ENCODE peak calls at places on chromosomes 16 and 17, in four cellular contexts. One of them, this sample, is unnamed.

GRCh38 chr16:89613101-89613953 is at the start of gene DPEP1:
- DNase-seq in ovary: no peak
- DNase-seq in AG09309: no peak
- DNase-seq in lower leg skin: no peak
- DNase-seq in this sample: no peak

GRCh38 chr17:64783556-64784352 is 121.6 kb upstream of the SMURF2 start:
- DNase-seq in ovary: no peak
- DNase-seq in AG09309: no peak
- DNase-seq in lower leg skin: no peak
- DNase-seq in this sample: peak

GRCh38 chr17:44543905-44544523 is 13.3 kb upstream of the FZD2 start:
- DNase-seq in ovary: no peak
- DNase-seq in AG09309: no peak
- DNase-seq in lower leg skin: no peak
- DNase-seq in this sample: no peak

GRCh38 chr17:9356488-9356911 is 219.1 kb downstream of the STX8 start:
- DNase-seq in ovary: no peak
- DNase-seq in AG09309: no peak
- DNase-seq in lower leg skin: peak
- DNase-seq in this sample: peak

GRCh38 chr17:6913608-6914443 is 82.0 kb upstream of the ALOX12 start:
- DNase-seq in ovary: peak
- DNase-seq in AG09309: no peak
- DNase-seq in lower leg skin: peak
- DNase-seq in this sample: peak

GRCh38 chr17:34703533-34703932 is 124.2 kb downstream of the TMEM132E start:
- DNase-seq in ovary: no peak
- DNase-seq in AG09309: no peak
- DNase-seq in lower leg skin: no peak
- DNase-seq in this sample: no peak

GRCh38 chr17:46851029-46851741 is at the start of gene WNT9B:
- DNase-seq in ovary: no peak
- DNase-seq in AG09309: no peak
- DNase-seq in lower leg skin: no peak
- DNase-seq in this sample: peak

GRCh38 chr16:84599528-84600202 is 18.2 kb downstream of the COTL1 start:
- DNase-seq in ovary: peak
- DNase-seq in AG09309: peak
- DNase-seq in lower leg skin: peak
- DNase-seq in this sample: peak

GRCh38 chr16:3461120-3461519 is 17.6 kb downstream of the NAA60 start:
- DNase-seq in ovary: no peak
- DNase-seq in AG09309: no peak
- DNase-seq in lower leg skin: no peak
- DNase-seq in this sample: peak

GRCh38 chr17:75009139-75009724 is 3.2 kb upstream of the MRPL58 start:
- DNase-seq in ovary: no peak
- DNase-seq in AG09309: no peak
- DNase-seq in lower leg skin: no peak
- DNase-seq in this sample: no peak

GRCh38 chr17:72387487-72387886 is 266.7 kb downstream of the SOX9 start:
- DNase-seq in ovary: no peak
- DNase-seq in AG09309: peak
- DNase-seq in lower leg skin: no peak
- DNase-seq in this sample: no peak

GRCh38 chr17:37828313-37829124 is 83.7 kb upstream of the HNF1B start:
- DNase-seq in ovary: no peak
- DNase-seq in AG09309: no peak
- DNase-seq in lower leg skin: no peak
- DNase-seq in this sample: peak

DNA sequence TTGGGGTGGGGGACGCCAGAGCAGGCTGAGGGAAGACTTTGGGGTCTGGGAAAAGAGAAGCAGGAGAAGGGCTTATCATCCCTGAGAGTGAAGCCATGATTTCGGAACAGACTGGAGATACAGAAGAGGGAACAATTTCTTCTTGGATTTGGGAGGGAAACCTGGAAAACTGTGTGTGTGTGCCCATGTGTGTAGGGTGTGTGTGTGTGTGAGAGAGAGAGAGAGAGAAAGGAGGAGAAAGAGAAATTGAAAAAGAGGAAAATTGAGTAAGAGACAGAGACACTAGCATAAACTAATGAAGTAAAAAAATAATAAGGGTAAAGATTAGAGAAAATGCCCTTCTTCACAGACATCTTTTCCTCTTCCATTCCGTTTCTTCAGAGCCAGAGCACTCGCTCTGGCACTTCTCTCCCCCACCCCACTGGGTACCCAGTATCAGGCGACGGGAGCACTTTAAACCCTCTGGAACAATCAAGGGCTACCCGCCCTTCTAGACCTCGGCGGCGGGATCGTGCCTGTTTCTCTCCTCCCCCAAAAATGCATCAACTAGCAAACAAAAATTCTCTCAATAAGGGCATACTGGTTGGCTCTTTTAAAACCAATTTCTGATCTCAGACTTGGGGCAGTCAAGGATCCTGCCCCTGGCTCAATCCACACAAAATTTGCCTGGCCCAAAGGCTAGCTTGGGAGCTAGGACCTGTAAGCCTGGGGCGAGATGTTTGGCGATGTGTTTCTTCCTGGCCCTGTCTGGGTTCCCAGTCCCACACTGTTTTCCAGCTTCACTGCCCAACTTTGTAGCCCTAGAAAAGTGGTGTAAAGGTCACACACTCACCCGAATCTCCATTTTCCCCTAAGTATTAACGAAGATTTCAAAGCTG is 14.1 kb upstream of the HOXB2 start:
- DNase-seq in ovary: no peak
- DNase-seq in AG09309: no peak
- DNase-seq in lower leg skin: no peak
- DNase-seq in this sample: no peak
- H3K4me3 ChIP-seq in ovary: no peak
- H3K4me3 ChIP-seq in AG09309: no peak
- H3K4me3 ChIP-seq in lower leg skin: no peak
- H3K4me3 ChIP-seq in this sample: no peak

GRCh38 chr16:67156146-67156844 is 3.4 kb downstream of the TRADD start:
- DNase-seq in ovary: no peak
- DNase-seq in AG09309: no peak
- DNase-seq in lower leg skin: no peak
- DNase-seq in this sample: no peak

GRCh38 chr16:67157106-67157748 is 2.5 kb downstream of the TRADD start:
- DNase-seq in ovary: no peak
- DNase-seq in AG09309: no peak
- DNase-seq in lower leg skin: no peak
- DNase-seq in this sample: no peak

GRCh38 chr16:67158637-67159600 is 790 bp downstream of the TRADD start:
- DNase-seq in ovary: no peak
- DNase-seq in AG09309: no peak
- DNase-seq in lower leg skin: no peak
- DNase-seq in this sample: peak

GRCh38 chr16:67155305-67156145 is 4.2 kb downstream of the TRADD start:
- DNase-seq in ovary: peak
- DNase-seq in AG09309: no peak
- DNase-seq in lower leg skin: no peak
- DNase-seq in this sample: peak

GRCh38 chr16:67157892-67158635 is 1.6 kb downstream of the TRADD start:
- DNase-seq in ovary: no peak
- DNase-seq in AG09309: no peak
- DNase-seq in lower leg skin: no peak
- DNase-seq in this sample: no peak
- H3K4me3 ChIP-seq in ovary: no peak
- H3K4me3 ChIP-seq in AG09309: no peak
- H3K4me3 ChIP-seq in lower leg skin: no peak
- H3K4me3 ChIP-seq in this sample: no peak

GRCh38 chr16:70526403-70526802 is 2.8 kb downstream of the SF3B3 start:
- DNase-seq in ovary: no peak
- DNase-seq in AG09309: no peak
- DNase-seq in lower leg skin: no peak
- DNase-seq in this sample: no peak
- H3K4me3 ChIP-seq in ovary: no peak
- H3K4me3 ChIP-seq in AG09309: no peak
- H3K4me3 ChIP-seq in lower leg skin: no peak
- H3K4me3 ChIP-seq in this sample: no peak

GRCh38 chr17:67421869-67422273 is 44.8 kb downstream of the PITPNC1 start:
- DNase-seq in ovary: no peak
- DNase-seq in AG09309: peak
- DNase-seq in lower leg skin: peak
- DNase-seq in this sample: no peak
- H3K4me3 ChIP-seq in ovary: no peak
- H3K4me3 ChIP-seq in AG09309: no peak
- H3K4me3 ChIP-seq in lower leg skin: no peak
- H3K4me3 ChIP-seq in this sample: no peak

GRCh38 chr16:69169607-69170352 is 17.2 kb upstream of the SNTB2 start:
- DNase-seq in ovary: no peak
- DNase-seq in AG09309: no peak
- DNase-seq in lower leg skin: no peak
- DNase-seq in this sample: no peak

GRCh38 chr16:69165584-69165983 is 21.4 kb upstream of the SNTB2 start:
- DNase-seq in ovary: no peak
- DNase-seq in AG09309: no peak
- DNase-seq in lower leg skin: no peak
- DNase-seq in this sample: no peak

GRCh38 chr16:69166221-69166833 is 20.6 kb upstream of the SNTB2 start:
- DNase-seq in ovary: no peak
- DNase-seq in AG09309: no peak
- DNase-seq in lower leg skin: no peak
- DNase-seq in this sample: no peak

GRCh38 chr16:69169051-69169450 is 17.9 kb upstream of the SNTB2 start:
- DNase-seq in ovary: no peak
- DNase-seq in AG09309: no peak
- DNase-seq in lower leg skin: no peak
- DNase-seq in this sample: no peak

DNA sequence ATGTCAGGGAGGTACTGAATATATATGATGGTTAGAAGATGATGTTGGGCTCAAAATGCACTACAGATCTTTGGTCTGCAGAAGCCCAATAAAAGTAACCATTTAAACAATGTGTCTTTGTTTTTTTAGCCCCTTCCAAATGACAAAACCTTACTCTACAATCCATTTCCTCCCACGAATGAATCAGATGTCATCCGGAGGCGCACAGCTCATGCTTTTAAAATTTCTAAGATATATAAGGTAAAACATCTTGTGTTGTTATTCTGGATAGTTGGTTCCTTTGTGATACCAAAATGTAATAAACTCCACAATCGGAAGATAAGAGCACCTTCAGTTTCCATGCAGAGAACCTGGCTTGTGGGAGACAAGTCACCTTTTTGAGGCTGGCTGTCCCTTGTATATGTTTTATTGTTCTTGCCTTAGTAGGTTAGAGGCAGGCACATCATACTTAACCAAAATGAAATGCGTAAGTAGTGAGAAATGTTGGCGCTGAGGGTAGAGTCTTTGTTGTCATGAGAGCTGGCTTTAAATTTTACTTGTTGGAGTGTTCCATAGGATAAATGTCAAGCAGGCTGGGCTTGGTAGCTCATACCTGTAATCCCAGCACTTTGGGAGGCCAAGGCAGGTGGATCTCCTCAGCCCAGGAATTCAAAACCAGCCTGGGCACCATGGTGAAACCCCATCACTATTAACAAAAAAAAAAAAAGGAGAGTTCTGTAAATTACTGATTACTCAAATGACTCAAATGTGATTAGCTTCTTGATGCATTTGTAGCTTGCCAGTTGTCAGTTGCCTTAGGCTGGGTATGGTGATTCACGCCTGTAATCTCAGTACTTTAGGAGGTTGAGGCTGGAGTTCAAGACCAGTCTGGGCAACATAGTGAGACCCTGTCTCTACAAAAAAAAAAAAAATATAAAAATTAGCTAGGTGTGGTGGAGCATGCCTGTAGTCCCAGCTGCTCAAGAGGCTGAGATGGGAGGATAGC is 19.7 kb upstream of the SNTB2 start:
- DNase-seq in ovary: no peak
- DNase-seq in AG09309: no peak
- DNase-seq in lower leg skin: no peak
- DNase-seq in this sample: no peak
- H3K4me3 ChIP-seq in ovary: no peak
- H3K4me3 ChIP-seq in AG09309: no peak
- H3K4me3 ChIP-seq in lower leg skin: no peak
- H3K4me3 ChIP-seq in this sample: no peak

GRCh38 chr16:82900611-82901010 is 273.8 kb downstream of the CDH13 start:
- DNase-seq in ovary: no peak
- DNase-seq in AG09309: no peak
- DNase-seq in lower leg skin: no peak
- DNase-seq in this sample: no peak
- H3K4me3 ChIP-seq in ovary: no peak
- H3K4me3 ChIP-seq in AG09309: no peak
- H3K4me3 ChIP-seq in lower leg skin: no peak
- H3K4me3 ChIP-seq in this sample: no peak

GRCh38 chr17:49993423-49994037 is 1.5 kb downstream of the DLX3 start:
- DNase-seq in ovary: no peak
- DNase-seq in AG09309: no peak
- DNase-seq in lower leg skin: no peak
- DNase-seq in this sample: peak

GRCh38 chr17:49991409-49991808 is 3.6 kb downstream of the DLX3 start:
- DNase-seq in ovary: no peak
- DNase-seq in AG09309: no peak
- DNase-seq in lower leg skin: no peak
- DNase-seq in this sample: peak

GRCh38 chr17:49990921-49991320 is 4.1 kb downstream of the DLX3 start:
- DNase-seq in ovary: no peak
- DNase-seq in AG09309: no peak
- DNase-seq in lower leg skin: no peak
- DNase-seq in this sample: peak

GRCh38 chr17:49992933-49993422 is 2.0 kb downstream of the DLX3 start:
- DNase-seq in ovary: no peak
- DNase-seq in AG09309: no peak
- DNase-seq in lower leg skin: no peak
- DNase-seq in this sample: peak

DNA sequence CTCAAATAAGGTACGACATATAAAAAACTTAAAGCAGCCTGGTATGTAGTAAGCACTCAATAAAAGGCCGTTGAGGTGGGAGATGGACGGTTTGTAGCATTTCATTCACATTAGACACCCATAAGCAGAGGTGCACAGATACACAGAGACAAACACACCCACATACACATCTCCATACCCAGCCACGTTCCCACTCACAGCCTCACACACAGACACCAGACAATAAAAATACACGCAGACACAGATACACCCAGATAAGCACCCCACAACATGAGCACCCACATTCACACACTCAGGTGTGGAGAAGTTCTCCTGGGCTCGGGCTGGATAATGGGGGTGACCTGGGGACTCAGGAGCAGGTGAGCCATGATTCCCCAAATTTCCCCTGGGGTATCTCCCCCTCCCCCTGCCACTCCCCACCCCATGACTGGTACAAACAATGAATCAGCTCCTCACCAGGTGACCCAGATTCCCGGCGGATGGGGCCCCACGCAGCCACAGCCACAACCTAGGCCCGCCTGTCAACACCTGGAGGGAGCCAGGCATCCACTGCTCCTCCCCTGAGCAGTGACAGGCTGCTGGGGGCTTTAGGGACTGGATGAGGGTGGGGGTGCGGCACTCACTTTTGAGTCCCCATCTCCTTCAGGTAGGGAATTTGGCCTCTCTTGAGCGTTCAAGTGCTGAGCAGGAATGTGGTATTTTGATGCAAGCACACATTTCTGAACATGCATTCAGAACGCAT is 2.7 kb downstream of the DLX3 start:
- DNase-seq in ovary: no peak
- DNase-seq in AG09309: no peak
- DNase-seq in lower leg skin: no peak
- DNase-seq in this sample: peak
- H3K4me3 ChIP-seq in ovary: no peak
- H3K4me3 ChIP-seq in AG09309: no peak
- H3K4me3 ChIP-seq in lower leg skin: no peak
- H3K4me3 ChIP-seq in this sample: no peak

This sample was measured in aorta.